ENCODE peak calls at places on chromosomes 12 and 14, in four cellular contexts. B is activated CD4-positive, alpha-beta T cell treated with anti-CD3 and anti-CD28 coated beads, Interleukin-2, amount 50 U/mL, for 24 hours; R is left lobe of liver; L is Daoy. V is an unnamed sample.

GRCh38 chr12:51530208-51530607 is 60.8 kb upstream of the SCN8A start:
- DNase-seq in B (no peak), L (no peak), R (no peak), V (no peak)

GRCh38 chr14:74085047-74085637 is 386 bp downstream of the LIN52 start:
- DNase-seq in B (peak), R (no peak), L (peak), V (no peak)

GRCh38 chr12:43806737-43807072 is 588 bp upstream of the TWF1 start:
- DNase-seq in R (no peak), B (no peak), L (no peak), V (no peak)

GRCh38 chr12:46710125-46710743 is 115.6 kb downstream of the SLC38A4 start:
- DNase-seq in L (no peak), R (no peak), B (no peak), V (no peak)

GRCh38 chr14:90900712-90901111 is 84.5 kb upstream of the TTC7B start:
- DNase-seq in R (no peak), L (no peak), B (no peak), V (no peak)

GRCh38 chr12:122371475-122372045 is 50.9 kb downstream of the CLIP1 start:
- DNase-seq in R (no peak), B (no peak), L (no peak), V (no peak)

GRCh38 chr12:13127476-13127875 is 24.0 kb upstream of the GSG1 start:
- DNase-seq in R (no peak), L (no peak), B (no peak), V (no peak)

GRCh38 chr14:23294734-23295561 is 7.7 kb downstream of the PPP1R3E start:
- DNase-seq in R (no peak), B (peak), L (peak), V (no peak)

GRCh38 chr12:100716658-100716948 is 78.0 kb upstream of the ANO4 start:
- DNase-seq in B (no peak), R (no peak), L (no peak), V (no peak)

GRCh38 chr12:128971802-128972201 is 118.5 kb downstream of the GLT1D1 start:
- DNase-seq in L (peak), B (no peak), R (no peak), V (no peak)

GRCh38 chr12:11724888-11725310 is 75.4 kb downstream of the ETV6 start:
- DNase-seq in B (no peak), R (no peak), L (no peak), V (no peak)

GRCh38 chr12:76777765-76778216 is 13.9 kb downstream of the ZDHHC17 start:
- DNase-seq in L (no peak), B (no peak), R (no peak), V (no peak)

GRCh38 chr12:52190860-52191729 is 719 bp downstream of the KRT80 start:
- DNase-seq in B (no peak), L (no peak), R (no peak), V (no peak)

GRCh38 chr12:132604108-132605054 is 6.0 kb downstream of the LRCOL1 start:
- DNase-seq in L (no peak), B (no peak), R (peak), V (no peak)

GRCh38 chr14:38254565-38255407 is 1.1 kb downstream of the CLEC14A start:
- DNase-seq in L (peak), R (no peak), B (no peak), V (no peak)

GRCh38 chr12:6605425-6606330 is 1.5 kb downstream of the CHD4 start:
- DNase-seq in L (peak), B (no peak), R (no peak), V (no peak)

GRCh38 chr12:15234508-15234907 is 13.3 kb upstream of the RERG start:
- DNase-seq in R (no peak), L (no peak), B (no peak), V (no peak)

GRCh38 chr14:76098047-76098446 is 53.7 kb upstream of the GPATCH2L start:
- DNase-seq in B (no peak), R (no peak), L (no peak), V (no peak)

GRCh38 chr14:58746261-58746660 is 108.5 kb downstream of the DACT1 start:
- DNase-seq in B (no peak), L (peak), R (no peak), V (no peak)

GRCh38 chr12:89306827-89307498 is 45.3 kb downstream of the DUSP6 start:
- DNase-seq in L (no peak), B (no peak), R (no peak), V (no peak)

GRCh38 chr12:119312904-119313303 is 21.6 kb upstream of the CCDC60 start:
- DNase-seq in R (no peak), L (no peak), B (no peak), V (no peak)

GRCh38 chr14:81529391-81529790 is 4.3 kb downstream of the SEL1L start:
- DNase-seq in B (no peak), L (no peak), R (no peak), V (no peak)

GRCh38 chr12:77402726-77403125 is 337.4 kb upstream of the E2F7 start:
- DNase-seq in R (no peak), L (no peak), B (no peak), V (no peak)

GRCh38 chr12:28973491-28973890 is 175.6 kb upstream of the FAR2 start:
- DNase-seq in R (no peak), B (no peak), L (no peak), V (no peak)

GRCh38 chr12:122081697-122082221 is 3.2 kb downstream of the MLXIP start:
- DNase-seq in L (peak), R (no peak), B (no peak), V (no peak)

GRCh38 chr12:92075425-92075891 is 70.2 kb downstream of the BTG1 start:
- DNase-seq in B (no peak), R (no peak), L (no peak), V (no peak)

GRCh38 chr14:54610051-54610977 is 43.4 kb downstream of the SAMD4A start:
- DNase-seq in L (no peak), B (no peak), R (no peak), V (no peak)

GRCh38 chr12:132453361-132454133 is 36.4 kb upstream of the FBRSL1 start:
- DNase-seq in B (no peak), R (no peak), L (no peak), V (no peak)

GRCh38 chr14:21525571-21525970 is 575 bp downstream of the SALL2 start:
- DNase-seq in B (no peak), R (no peak), L (peak), V (no peak)

GRCh38 chr12:132572106-132572505 is 38.3 kb downstream of the LRCOL1 start:
- DNase-seq in L (no peak), R (no peak), B (no peak), V (no peak)

GRCh38 chr12:88570103-88570502 is 10.2 kb downstream of the KITLG start:
- DNase-seq in R (no peak), B (no peak), L (peak), V (no peak)

GRCh38 chr14:93303659-93304058 is 29.2 kb downstream of the BTBD7 start:
- DNase-seq in R (no peak), B (no peak), L (no peak), V (no peak)

GRCh38 chr14:68794856-68795601 is 2.2 kb upstream of the ZFP36L1 start:
- DNase-seq in R (peak), L (peak), B (peak), V (peak)

GRCh38 chr12:55823419-55823818 is 5.6 kb downstream of the ORMDL2 start:
- DNase-seq in L (no peak), R (no peak), B (no peak), V (peak)

GRCh38 chr12:68446379-68446778 is 114.2 kb upstream of the MDM1 start:
- DNase-seq in R (no peak), L (no peak), B (no peak), V (no peak)

GRCh38 chr14:105897725-105898113 is 371.3 kb downstream of the TMEM121 start:
- DNase-seq in R (no peak), L (no peak), B (no peak), V (no peak)

GRCh38 chr14:21191809-21192446 is 36.1 kb upstream of the OR5AU1 start:
- DNase-seq in R (peak), B (peak), L (peak), V (no peak)